ENCODE peak calls at places on chromosome 17, in ten cellular contexts. W, V, Y, E, H, D, U, G, N and S are unnamed samples.

GRCh38 chr17:63439682-63440081 is 6.4 kb downstream of the CYB561 start:
- DNase-seq in H (no peak), N (no peak), V (peak; percentile 66), E (peak; percentile 85), W (no peak), D (peak; percentile 35), Y (no peak), G (peak; percentile 62), U (no peak), S (peak; percentile 20)

GRCh38 chr17:13513039-13513405 is 88.7 kb downstream of the HS3ST3A1 start:
- DNase-seq in N (peak; percentile 31), U (no peak), H (no peak), E (peak; percentile 38), V (peak; percentile 67), Y (peak; percentile 31), D (peak; percentile 40), W (no peak), G (peak; percentile 35), S (peak; percentile 48)

GRCh38 chr17:7972131-7972785 is 30.2 kb upstream of the GUCY2D start:
- DNase-seq in D (no peak), E (no peak), V (no peak), N (no peak), Y (no peak), W (no peak), G (no peak), H (no peak), U (no peak), S (no peak)

GRCh38 chr17:40018211-40019121 is 3.2 kb downstream of the CSF3 start:
- DNase-seq in H (peak; percentile 43), Y (peak; percentile 91), V (peak; percentile 10), G (no peak), N (peak; percentile 69), U (no peak), D (no peak), E (peak; percentile 69), W (no peak), S (no peak)

GRCh38 chr17:8012996-8013640 is 10.7 kb downstream of the GUCY2D start:
- DNase-seq in W (no peak), U (no peak), Y (no peak), N (no peak), E (no peak), H (no peak), V (no peak), D (no peak), G (no peak), S (no peak)

GRCh38 chr17:57685499-57686132 is 59.5 kb downstream of the CCDC182 start:
- DNase-seq in G (no peak), D (no peak), U (no peak), Y (no peak), E (no peak), V (no peak), N (no peak), W (no peak), H (peak; percentile 23), S (no peak)

GRCh38 chr17:77002103-77003045 is 134.2 kb downstream of the MGAT5B start:
- DNase-seq in D (no peak), G (peak; percentile 91), E (peak; percentile 97), Y (no peak), U (no peak), H (no peak), N (no peak), V (peak; percentile 27), W (no peak), S (peak; percentile 52)

GRCh38 chr17:75830168-75831031 is 13.8 kb downstream of the UNC13D start:
- DNase-seq in Y (no peak), G (no peak), D (no peak), H (peak; percentile 85), E (no peak), U (no peak), W (peak; percentile 98), V (no peak), N (no peak), S (no peak)

GRCh38 chr17:1179635-1180433 is at the start of gene ABR:
- DNase-seq in D (no peak), U (peak; percentile 46), G (peak; percentile 26), H (peak; percentile 48), E (peak; percentile 33), W (no peak), Y (peak; percentile 75), N (peak; percentile 76), V (peak; percentile 24), S (no peak)

GRCh38 chr17:40522250-40522960 is 21.0 kb upstream of the TNS4 start:
- DNase-seq in D (no peak), E (no peak), G (no peak), H (no peak), V (peak; percentile 66), U (no peak), W (no peak), N (no peak), Y (peak; percentile 15), S (peak; percentile 69)

GRCh38 chr17:81804559-81805399 is 829 bp downstream of the GCGR start:
- DNase-seq in V (no peak), N (no peak), G (no peak), U (no peak), Y (no peak), E (no peak), W (peak; percentile 57), D (no peak), H (no peak), S (no peak)

GRCh38 chr17:19397556-19398041 is 10.6 kb upstream of the MFAP4 start:
- DNase-seq in G (no peak), H (no peak), U (no peak), E (no peak), W (no peak), Y (no peak), D (no peak), N (no peak), V (no peak), S (no peak)

GRCh38 chr17:78946131-78946530 is 20.9 kb upstream of the TIMP2 start:
- DNase-seq in G (no peak), U (no peak), W (no peak), H (no peak), V (no peak), Y (no peak), D (no peak), N (no peak), E (no peak), S (no peak)

GRCh38 chr17:74190154-74190553 is 13.3 kb upstream of the RPL38 start:
- DNase-seq in U (peak; percentile 83), D (no peak), W (peak; percentile 64), N (no peak), V (peak; percentile 58), Y (no peak), G (peak; percentile 51), H (peak; percentile 81), E (peak; percentile 51), S (no peak)

GRCh38 chr17:50477976-50478375 is 684 bp upstream of the RSAD1 start:
- DNase-seq in E (no peak), U (no peak), N (no peak), D (no peak), H (no peak), G (no peak), W (no peak), V (no peak), Y (no peak), S (no peak)

GRCh38 chr17:47990962-47991731 is 20.2 kb downstream of the CDK5RAP3 start:
- DNase-seq in V (peak; percentile 43), W (no peak), U (no peak), H (no peak), E (no peak), G (no peak), D (no peak), Y (no peak), N (no peak), S (no peak)

GRCh38 chr17:39251997-39252396 is 26.3 kb upstream of the STAC2 start:
- DNase-seq in U (no peak), W (no peak), Y (no peak), G (no peak), V (no peak), E (no peak), H (no peak), N (no peak), D (no peak), S (no peak)

GRCh38 chr17:4948166-4948996 is at the start of gene PFN1:
- DNase-seq in V (peak; percentile 94), N (peak; percentile 92), E (peak; percentile 82), D (peak; percentile 88), U (peak; percentile 91), Y (peak; percentile 91), W (peak; percentile 85), H (peak; percentile 77), G (peak; percentile 95), S (peak; percentile 86)

GRCh38 chr17:75970011-75970523 is 8.9 kb downstream of the ACOX1 start:
- DNase-seq in V (peak; percentile 67), D (peak; percentile 24), G (no peak), E (no peak), U (no peak), H (no peak), W (no peak), N (no peak), Y (no peak), S (no peak)

GRCh38 chr17:38590988-38591758 is 14.6 kb downstream of the SRCIN1 start:
- DNase-seq in D (no peak), Y (no peak), V (no peak), N (no peak), W (no peak), H (peak; percentile 85), G (no peak), U (no peak), E (peak; percentile 28), S (no peak)

GRCh38 chr17:64641499-64641898 is 20.6 kb downstream of the SMURF2 start:
- DNase-seq in V (peak; percentile 96), Y (no peak), N (no peak), E (peak; percentile 93), G (peak; percentile 90), W (no peak), D (peak; percentile 66), H (peak; percentile 43), U (no peak), S (peak; percentile 80)

GRCh38 chr17:49728425-49728824 is 20.7 kb upstream of the SLC35B1 start:
- DNase-seq in E (no peak), Y (no peak), W (no peak), U (no peak), G (no peak), N (no peak), H (no peak), V (no peak), D (no peak), S (no peak)